ENCODE peak calls at places on chromosomes 11 and 22, in five cellular contexts. Y is K562, T is A549, C is endothelial cell of umbilical vein, L is HepG2. Z is an unnamed sample.
A peak's percentile ranks its signal among the peaks of the same experiment; 100 is the strongest.

GRCh38 chr11:110125632-110126031 is 32.4 kb downstream of the ZC3H12C start:
- DNase-seq in Y (no peak), T (peak; percentile 30), L (peak; percentile 44), C (no peak), Z (no peak)

GRCh38 chr11:20013346-20014066 is 146.8 kb downstream of the DBX1 start:
- DNase-seq in L (peak; percentile 73), C (peak; percentile 41), Y (no peak), T (no peak), Z (no peak)

GRCh38 chr11:63916837-63917684 is at the start of gene RCOR2:
- DNase-seq in T (peak; percentile 91), Y (peak; percentile 92), C (peak; percentile 52), L (peak; percentile 70), Z (peak; percentile 94)

GRCh38 chr11:102552447-102553200 is 22.1 kb upstream of the MMP7 start:
- DNase-seq in L (peak; percentile 25), T (peak; percentile 96), C (no peak), Y (no peak), Z (no peak)

GRCh38 chr11:63547076-63547475 is 10.5 kb downstream of the PLAAT4 start:
- DNase-seq in L (no peak), C (no peak), Y (no peak), T (no peak), Z (no peak)

GRCh38 chr11:68979931-68980775 is 633 bp downstream of the MRGPRD start:
- DNase-seq in Y (no peak), L (no peak), C (no peak), T (no peak), Z (peak; percentile 47)

GRCh38 chr11:20021771-20022362 is 138.4 kb downstream of the DBX1 start:
- DNase-seq in L (peak; percentile 61), Y (no peak), C (no peak), T (peak; percentile 73), Z (no peak)

GRCh38 chr11:64786308-64786707 is 8.0 kb upstream of the SF1 start:
- DNase-seq in C (no peak), Y (no peak), L (no peak), T (no peak), Z (no peak)

GRCh38 chr11:3338569-3339565 is 40.1 kb downstream of the ZNF195 start:
- DNase-seq in Y (no peak), C (no peak), T (no peak), L (no peak), Z (peak; percentile 73)

GRCh38 chr11:62665630-62666258 is 632 bp downstream of the CSKMT start:
- DNase-seq in L (no peak), T (peak; percentile 45), C (no peak), Y (peak; percentile 75), Z (peak; percentile 73)

GRCh38 chr11:76185931-76186401 is 20.3 kb downstream of the WNT11 start:
- DNase-seq in C (no peak), L (no peak), T (no peak), Y (no peak), Z (no peak)

GRCh38 chr11:36035999-36036398 is 92.1 kb downstream of the LDLRAD3 start:
- DNase-seq in Y (no peak), T (no peak), L (no peak), C (no peak), Z (no peak)

GRCh38 chr11:36034572-36035331 is 90.9 kb downstream of the LDLRAD3 start:
- DNase-seq in C (peak; percentile 17), Y (no peak), T (peak; percentile 45), L (no peak), Z (no peak)

GRCh38 chr11:36033936-36034335 is 90.1 kb downstream of the LDLRAD3 start:
- DNase-seq in Y (no peak), C (no peak), T (no peak), L (no peak), Z (no peak)

GRCh38 chr11:36035454-36035853 is 91.6 kb downstream of the LDLRAD3 start:
- DNase-seq in T (no peak), Y (no peak), C (no peak), L (no peak), Z (no peak)

GRCh38 chr11:36037031-36037430 is 93.2 kb downstream of the LDLRAD3 start:
- DNase-seq in T (no peak), L (no peak), Y (no peak), C (peak; percentile 31), Z (no peak)
- TF ChIP-seq MYC in T (no peak), L (no peak), Y (no peak), C (no peak), Z (no peak)

GRCh38 chr22:19720150-19720827 is 3.0 kb upstream of the GP1BB start:
- DNase-seq in T (no peak), C (no peak), L (no peak), Y (no peak), Z (no peak)

GRCh38 chr22:19718255-19719054 is 4.2 kb downstream of the SEPTIN5 start:
- DNase-seq in Y (peak; percentile 98), T (no peak), C (no peak), L (no peak), Z (peak; percentile 72)

GRCh38 chr22:19720999-19721485 is 2.3 kb upstream of the GP1BB start:
- DNase-seq in C (no peak), L (no peak), T (no peak), Y (no peak), Z (no peak)

GRCh38 chr22:19719055-19719482 is 4.3 kb upstream of the GP1BB start:
- DNase-seq in T (no peak), Y (peak; percentile 94), C (no peak), L (no peak), Z (peak; percentile 73)

DNA sequence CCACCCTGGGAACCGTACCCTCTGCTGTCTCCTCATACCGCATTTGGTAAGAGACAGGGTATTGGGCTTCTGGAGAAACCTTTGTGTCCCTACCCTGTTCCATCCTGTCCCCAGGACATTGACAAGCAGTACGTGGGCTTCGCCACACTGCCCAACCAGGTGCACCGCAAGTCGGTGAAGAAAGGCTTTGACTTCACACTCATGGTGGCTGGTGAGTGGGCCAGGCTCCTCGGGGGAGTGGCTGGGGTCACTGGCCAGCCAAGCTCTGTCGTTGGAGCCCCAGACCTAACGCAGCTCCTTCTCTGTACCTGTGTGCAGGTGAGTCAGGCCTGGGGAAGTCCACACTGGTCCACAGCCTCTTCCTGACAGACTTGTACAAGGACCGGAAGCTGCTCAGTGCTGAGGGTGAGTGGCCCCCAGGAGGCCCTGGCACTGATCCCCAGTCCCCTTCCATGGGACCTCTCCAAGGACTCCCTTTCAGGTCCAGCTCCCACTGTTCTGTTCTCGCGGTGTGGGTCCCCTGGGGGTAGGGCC is 3.8 kb upstream of the GP1BB start:
- DNase-seq in T (no peak), L (no peak), Y (no peak), C (no peak), Z (no peak)
- H3K4me3 ChIP-seq in T (no peak overlapping the region), L (no peak overlapping the region), Y (peak overlapping the region; percentile 51), C (no peak overlapping the region), Z (peak overlapping the region; percentile 53)

GRCh38 chr22:27329966-27330645 is 471.4 kb downstream of the MN1 start:
- DNase-seq in C (no peak), Y (no peak), L (no peak), T (no peak), Z (no peak)

GRCh38 chr22:27327497-27327896 is 474.1 kb downstream of the MN1 start:
- DNase-seq in C (no peak), Y (no peak), T (no peak), L (no peak), Z (no peak)

GRCh38 chr22:27331526-27332281 is 469.9 kb downstream of the MN1 start:
- DNase-seq in T (peak; percentile 66), C (peak; percentile 62), L (peak; percentile 6), Y (no peak), Z (peak; percentile 66)

GRCh38 chr22:27327981-27328721 is 473.4 kb downstream of the MN1 start:
- DNase-seq in C (no peak), T (peak; percentile 7), L (no peak), Y (no peak), Z (no peak)

DNA sequence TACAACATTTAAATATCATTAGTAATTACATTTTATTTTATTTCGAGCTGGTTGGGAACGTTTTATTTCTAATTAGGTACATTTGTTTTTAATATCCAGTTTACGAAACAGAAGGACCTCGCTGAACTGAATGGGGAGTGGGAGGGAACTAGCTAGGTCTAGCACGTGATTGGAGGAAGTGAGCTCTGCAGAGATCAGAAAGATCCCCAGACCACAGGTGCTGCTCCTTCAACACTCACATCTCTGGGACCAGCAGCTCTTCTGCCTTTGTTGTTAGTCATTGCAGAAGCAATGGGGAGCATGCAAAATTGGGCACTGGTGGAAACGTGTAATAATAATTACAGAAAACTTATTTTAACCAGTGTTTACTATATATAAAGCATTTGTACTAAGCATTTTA is 472.1 kb downstream of the MN1 start:
- DNase-seq in Y (no peak), C (no peak), T (no peak), L (no peak), Z (no peak)
- TF ChIP-seq MYC in Y (no peak), C (no peak), T (no peak), L (no peak), Z (no peak)

GRCh38 chr11:45870706-45871105 is 14.7 kb upstream of the MAPK8IP1 start:
- DNase-seq in L (no peak), C (no peak), Y (no peak), T (no peak), Z (no peak)
- H3K4me3 ChIP-seq in L (no peak overlapping the region), C (no peak overlapping the region), Y (no peak overlapping the region), T (no peak overlapping the region), Z (no peak overlapping the region)

Z was measured in NB4.